ENCODE peak calls at places on chromosome 4, in ten cellular contexts. W is suprapubic skin, U is A549, V is stomach, T is transverse colon, K is ovary, O is uterus, P is endothelial cell of umbilical vein, Y is gastrocnemius medialis, B is GM12892. Z is an unnamed sample.

GRCh38 chr4:5460106-5460801 is 248.1 kb downstream of the EVC2 start:
- DNase-seq in W (no peak), U (peak; percentile 38), V (no peak), T (no peak), K (no peak), O (no peak), P (peak; percentile 7), Y (no peak), B (no peak), Z (no peak)

GRCh38 chr4:40448875-40449274 is 113.7 kb downstream of the CHRNA9 start:
- DNase-seq in W (no peak), U (no peak), V (peak; percentile 81), T (peak; percentile 74), K (no peak), O (no peak), P (no peak), Y (no peak), B (no peak), Z (no peak)

GRCh38 chr4:5539584-5539983 is 168.8 kb downstream of the EVC2 start:
- DNase-seq in W (no peak), U (no peak), V (no peak), T (no peak), K (no peak), O (no peak), P (no peak), Y (no peak), B (no peak), Z (no peak)

GRCh38 chr4:163331629-163332360 is 601 bp downstream of the NPY1R start:
- DNase-seq in W (no peak), U (peak; percentile 4), V (no peak), T (peak; percentile 13), K (peak; percentile 29), O (peak; percentile 22), P (peak; percentile 24), Y (no peak), B (no peak), Z (no peak)

GRCh38 chr4:132923516-132923915 is 225.6 kb upstream of the PCDH10 start:
- DNase-seq in W (no peak), U (no peak), V (no peak), T (no peak), K (no peak), O (no peak), P (no peak), Y (no peak), B (no peak), Z (no peak)

GRCh38 chr4:156475322-156475721 is 496.3 kb downstream of the PDGFC start:
- DNase-seq in W (no peak), U (no peak), V (no peak), T (no peak), K (no peak), O (no peak), P (peak; percentile 69), Y (no peak), B (no peak), Z (no peak)

GRCh38 chr4:153099391-153100140 is 104.7 kb upstream of the TRIM2 start:
- DNase-seq in W (no peak), U (no peak), V (no peak), T (no peak), K (no peak), O (no peak), P (no peak), Y (no peak), B (no peak), Z (no peak)

GRCh38 chr4:71304289-71304850 is 34.5 kb upstream of the SLC4A4 start:
- DNase-seq in W (no peak), U (no peak), V (no peak), T (no peak), K (no peak), O (no peak), P (no peak), Y (no peak), B (no peak), Z (no peak)

DNA sequence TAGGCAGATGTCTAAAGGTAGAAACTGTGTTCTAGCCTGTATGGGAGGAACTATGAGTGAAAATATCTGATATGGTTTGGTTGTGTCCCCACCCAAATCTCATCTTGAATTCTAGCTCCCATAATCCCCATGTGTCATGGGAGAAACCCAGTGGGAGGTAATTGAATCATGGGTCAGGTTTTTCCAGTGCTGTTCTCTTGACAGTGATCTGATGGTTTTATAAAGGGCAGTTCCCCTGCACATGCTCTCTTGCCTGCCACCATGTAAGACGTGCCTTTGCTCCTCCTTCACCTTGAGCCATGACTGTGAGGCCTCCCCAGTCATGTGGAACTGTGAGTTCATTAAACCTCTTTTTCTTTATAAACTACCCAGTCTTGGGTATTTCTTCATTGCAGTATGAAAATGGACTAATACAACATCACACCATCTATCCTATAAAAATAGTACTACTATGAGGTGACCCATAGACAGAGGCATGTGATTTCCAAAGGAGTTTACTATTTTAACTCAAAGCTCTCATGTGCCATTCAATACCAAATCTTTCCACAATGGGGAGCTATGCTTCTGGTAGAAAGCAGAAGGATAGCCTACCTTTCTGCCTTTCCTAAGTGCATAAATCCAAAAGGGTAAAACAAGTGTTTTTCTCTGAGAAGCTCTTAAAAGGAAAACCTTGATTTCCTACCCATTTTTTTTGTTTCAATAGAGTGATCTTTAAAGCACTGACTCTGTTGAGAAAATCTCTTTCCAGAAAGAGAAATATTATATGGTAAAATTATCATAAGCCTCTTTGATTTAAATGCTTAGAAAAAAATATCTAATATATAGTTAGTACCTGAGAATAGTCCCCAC is 38.8 kb downstream of the SEC31A start:
- DNase-seq in W (no peak), U (no peak), V (no peak), T (no peak), K (no peak), O (no peak), P (peak; percentile 61), Y (no peak), B (no peak), Z (no peak)
- TF ChIP-seq POLR2A in W (no peak), U (no peak), V (no peak), T (no peak), K (no peak), O (no peak), P (no peak), Y (no peak), B (no peak), Z (no peak)

GRCh38 chr4:98469776-98470175 is 188.6 kb downstream of the TSPAN5 start:
- DNase-seq in W (no peak), U (no peak), V (no peak), T (no peak), K (no peak), O (no peak), P (no peak), Y (no peak), B (no peak), Z (no peak)

GRCh38 chr4:98470366-98470765 is 188.0 kb downstream of the TSPAN5 start:
- DNase-seq in W (no peak), U (no peak), V (no peak), T (no peak), K (no peak), O (no peak), P (no peak), Y (no peak), B (no peak), Z (no peak)

GRCh38 chr4:98466868-98467599 is 191.4 kb downstream of the TSPAN5 start:
- DNase-seq in W (no peak), U (no peak), V (no peak), T (no peak), K (no peak), O (no peak), P (no peak), Y (no peak), B (no peak), Z (peak; percentile 52)

GRCh38 chr4:98467627-98468072 is 190.8 kb downstream of the TSPAN5 start:
- DNase-seq in W (peak; percentile 80), U (peak; percentile 57), V (peak; percentile 73), T (peak; percentile 81), K (peak; percentile 89), O (peak; percentile 76), P (peak; percentile 86), Y (peak; percentile 56), B (peak; percentile 33), Z (peak; percentile 93)

DNA sequence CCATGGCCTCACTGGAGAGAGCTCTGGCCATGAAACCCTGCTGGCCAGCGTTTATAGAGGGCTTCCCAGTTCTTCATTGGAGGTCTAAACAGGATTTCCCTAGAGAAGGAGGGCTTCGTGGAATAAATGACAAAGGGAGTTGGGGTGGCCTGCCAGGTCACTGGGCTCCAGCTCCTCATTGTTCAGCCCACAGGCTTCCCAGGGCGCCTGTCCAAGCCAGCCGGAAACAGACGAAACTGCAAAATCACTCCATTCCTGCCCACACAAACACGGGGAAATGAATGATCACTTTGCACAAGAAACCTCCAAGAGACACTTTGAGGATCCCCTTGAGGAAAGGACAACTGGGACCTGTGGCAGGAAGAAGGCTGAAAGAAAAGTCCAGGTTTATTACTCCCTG is 189.7 kb downstream of the TSPAN5 start:
- DNase-seq in W (no peak), U (no peak), V (no peak), T (no peak), K (peak; percentile 48), O (peak; percentile 39), P (peak; percentile 84), Y (no peak), B (no peak), Z (no peak)
- TF ChIP-seq POLR2A in W (no peak), U (no peak), V (no peak), T (no peak), K (no peak), O (no peak), P (no peak), Y (no peak), B (no peak), Z (no peak)

DNA sequence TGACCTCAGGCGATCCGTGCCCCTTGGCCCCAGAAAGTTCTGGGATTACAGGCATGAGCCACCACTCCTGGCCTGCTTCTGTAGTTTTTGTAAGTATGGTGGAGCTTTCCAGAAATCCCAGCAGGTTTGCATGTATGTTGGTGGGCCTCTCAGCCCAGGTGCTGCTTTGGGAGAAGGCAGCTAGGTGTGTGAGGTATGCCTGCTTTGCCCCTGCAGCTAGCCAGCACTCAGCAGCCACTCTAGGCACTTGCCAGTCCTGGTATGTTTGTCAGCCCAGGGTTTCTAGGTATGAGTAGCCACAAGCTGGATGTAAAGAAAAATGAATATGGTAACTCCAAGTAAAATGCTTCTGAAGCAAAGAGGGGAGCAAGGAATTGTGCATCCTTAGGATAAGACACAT is 8.9 kb downstream of the SNX25 start:
- DNase-seq in W (no peak), U (no peak), V (no peak), T (no peak), K (no peak), O (no peak), P (no peak), Y (no peak), B (no peak), Z (no peak)
- TF ChIP-seq POLR2A in W (no peak), U (no peak), V (no peak), T (no peak), K (no peak), O (no peak), P (no peak), Y (no peak), B (no peak), Z (no peak)

GRCh38 chr4:83219344-83219990 is 65.1 kb downstream of the COQ2 start:
- DNase-seq in W (no peak), U (no peak), V (peak; percentile 33), T (peak; percentile 56), K (peak; percentile 46), O (peak; percentile 33), P (peak; percentile 33), Y (no peak), B (no peak), Z (peak; percentile 85)

GRCh38 chr4:83219991-83220360 is 64.6 kb downstream of the COQ2 start:
- DNase-seq in W (no peak), U (no peak), V (no peak), T (no peak), K (no peak), O (no peak), P (no peak), Y (no peak), B (no peak), Z (no peak)

GRCh38 chr4:83214079-83214478 is 70.5 kb downstream of the COQ2 start:
- DNase-seq in W (no peak), U (no peak), V (no peak), T (no peak), K (no peak), O (no peak), P (no peak), Y (no peak), B (no peak), Z (no peak)

GRCh38 chr4:83216856-83217683 is 67.5 kb downstream of the COQ2 start:
- DNase-seq in W (no peak), U (no peak), V (no peak), T (no peak), K (no peak), O (no peak), P (no peak), Y (no peak), B (no peak), Z (no peak)

GRCh38 chr4:83217721-83218522 is 66.7 kb downstream of the COQ2 start:
- DNase-seq in W (no peak), U (no peak), V (peak; percentile 35), T (peak; percentile 47), K (no peak), O (no peak), P (no peak), Y (no peak), B (peak; percentile 54), Z (no peak)
- TF ChIP-seq POLR2A in W (no peak), U (no peak), V (no peak), T (no peak), K (no peak), O (no peak), P (no peak), Y (no peak), B (no peak), Z (no peak)

Z was measured in lower leg skin.